ENCODE peak calls at places on chromosome 17, in six cellular contexts. I is SK-MEL-5, Q is adrenal gland, G is tibial nerve, O is lower leg skin, U is MM.1S. C is an unnamed sample.

GRCh38 chr17:68248199-68248825 is 469 bp downstream of the AMZ2 start:
- DNase-seq in I (no peak), Q (peak; percentile 77), G (peak; percentile 41), O (peak; percentile 93), U (peak; percentile 45), C (no peak)

GRCh38 chr17:79952915-79953314 is 82.8 kb downstream of the TBC1D16 start:
- DNase-seq in I (peak; percentile 52), Q (peak; percentile 20), G (no peak), O (peak; percentile 61), U (no peak), C (no peak)

GRCh38 chr17:49624896-49625295 is 49.2 kb downstream of the NXPH3 start:
- DNase-seq in I (no peak), Q (no peak), G (no peak), O (no peak), U (no peak), C (no peak)

GRCh38 chr17:2865228-2865627 is 69.0 kb downstream of the RAP1GAP2 start:
- DNase-seq in I (no peak), Q (no peak), G (no peak), O (no peak), U (no peak), C (no peak)

GRCh38 chr17:49766918-49767530 is 3.1 kb upstream of the FAM117A start:
- DNase-seq in I (no peak), Q (no peak), G (no peak), O (peak; percentile 28), U (no peak), C (no peak)

GRCh38 chr17:81514735-81515529 is 2.3 kb upstream of the ACTG1 start:
- DNase-seq in I (peak; percentile 81), Q (peak; percentile 69), G (peak; percentile 72), O (peak; percentile 96), U (peak; percentile 55), C (peak; percentile 51)

GRCh38 chr17:2844386-2844785 is 48.1 kb downstream of the RAP1GAP2 start:
- DNase-seq in I (no peak), Q (no peak), G (no peak), O (no peak), U (no peak), C (no peak)

GRCh38 chr17:35918665-35919064 is 11.9 kb downstream of the RDM1 start:
- DNase-seq in I (no peak), Q (no peak), G (no peak), O (no peak), U (no peak), C (no peak)

GRCh38 chr17:6608321-6608720 is 32.2 kb downstream of the KIAA0753 start:
- DNase-seq in I (no peak), Q (no peak), G (no peak), O (no peak), U (no peak), C (no peak)

GRCh38 chr17:13725286-13725990 is 123.7 kb upstream of the HS3ST3A1 start:
- DNase-seq in I (no peak), Q (no peak), G (no peak), O (no peak), U (no peak), C (no peak)